ENCODE peak calls at places on chromosomes 6 and 20, in ten cellular contexts. One of them, this sample, is unnamed.

GRCh38 chr6:164168595-164168994 is 754.1 kb downstream of the QKI start:
- DNase-seq in NB4: no peak
- DNase-seq in mucosa of descending colon: no peak
- DNase-seq in Peyer's patch: no peak
- DNase-seq in suprapubic skin: no peak
- DNase-seq in sigmoid colon: no peak
- DNase-seq in HL-60: no peak
- DNase-seq in heart left ventricle: no peak
- DNase-seq in cardiac fibroblast: peak; percentile 27
- DNase-seq in HCT116: no peak
- DNase-seq in this sample: no peak

GRCh38 chr6:149242883-149243282 is 74.6 kb upstream of the TAB2 start:
- DNase-seq in NB4: no peak
- DNase-seq in mucosa of descending colon: no peak
- DNase-seq in Peyer's patch: no peak
- DNase-seq in suprapubic skin: no peak
- DNase-seq in sigmoid colon: no peak
- DNase-seq in HL-60: no peak
- DNase-seq in heart left ventricle: no peak
- DNase-seq in cardiac fibroblast: peak; percentile 22
- DNase-seq in HCT116: no peak
- DNase-seq in this sample: no peak

GRCh38 chr20:42378826-42379225 is 760.6 kb upstream of the CHD6 start:
- DNase-seq in NB4: no peak
- DNase-seq in mucosa of descending colon: no peak
- DNase-seq in Peyer's patch: no peak
- DNase-seq in suprapubic skin: no peak
- DNase-seq in sigmoid colon: no peak
- DNase-seq in HL-60: no peak
- DNase-seq in heart left ventricle: no peak
- DNase-seq in cardiac fibroblast: no peak
- DNase-seq in HCT116: no peak
- DNase-seq in this sample: no peak

GRCh38 chr20:13060327-13060726 is 51.6 kb downstream of the SPTLC3 start:
- DNase-seq in NB4: no peak
- DNase-seq in mucosa of descending colon: no peak
- DNase-seq in Peyer's patch: no peak
- DNase-seq in suprapubic skin: no peak
- DNase-seq in sigmoid colon: no peak
- DNase-seq in HL-60: no peak
- DNase-seq in heart left ventricle: no peak
- DNase-seq in cardiac fibroblast: no peak
- DNase-seq in HCT116: no peak
- DNase-seq in this sample: no peak

GRCh38 chr6:89597988-89598387 is 40.6 kb downstream of the LYRM2 start:
- DNase-seq in NB4: peak; percentile 73
- DNase-seq in mucosa of descending colon: no peak
- DNase-seq in Peyer's patch: no peak
- DNase-seq in suprapubic skin: no peak
- DNase-seq in sigmoid colon: no peak
- DNase-seq in HL-60: peak; percentile 19
- DNase-seq in heart left ventricle: no peak
- DNase-seq in cardiac fibroblast: peak; percentile 56
- DNase-seq in HCT116: no peak
- DNase-seq in this sample: peak; percentile 49

GRCh38 chr6:68777956-68778355 is 142.9 kb downstream of the ADGRB3 start:
- DNase-seq in NB4: no peak
- DNase-seq in mucosa of descending colon: no peak
- DNase-seq in Peyer's patch: no peak
- DNase-seq in suprapubic skin: no peak
- DNase-seq in sigmoid colon: no peak
- DNase-seq in HL-60: no peak
- DNase-seq in heart left ventricle: peak; percentile 46
- DNase-seq in cardiac fibroblast: peak; percentile 85
- DNase-seq in HCT116: no peak
- DNase-seq in this sample: peak; percentile 62

GRCh38 chr20:14337400-14338171 is at the start of gene FLRT3:
- DNase-seq in NB4: peak; percentile 77
- DNase-seq in mucosa of descending colon: peak; percentile 47
- DNase-seq in Peyer's patch: no peak
- DNase-seq in suprapubic skin: no peak
- DNase-seq in sigmoid colon: peak; percentile 88
- DNase-seq in HL-60: peak; percentile 66
- DNase-seq in heart left ventricle: peak; percentile 66
- DNase-seq in cardiac fibroblast: peak; percentile 86
- DNase-seq in HCT116: peak; percentile 83
- DNase-seq in this sample: peak; percentile 96

GRCh38 chr20:46084805-46085792 is 4.7 kb downstream of the NCOA5 start:
- DNase-seq in NB4: peak; percentile 24
- DNase-seq in mucosa of descending colon: no peak
- DNase-seq in Peyer's patch: no peak
- DNase-seq in suprapubic skin: no peak
- DNase-seq in sigmoid colon: no peak
- DNase-seq in HL-60: no peak
- DNase-seq in heart left ventricle: no peak
- DNase-seq in cardiac fibroblast: peak; percentile 50
- DNase-seq in HCT116: no peak
- DNase-seq in this sample: peak; percentile 68

GRCh38 chr20:48180637-48181036 is 395.4 kb upstream of the SULF2 start:
- DNase-seq in NB4: no peak
- DNase-seq in mucosa of descending colon: no peak
- DNase-seq in Peyer's patch: no peak
- DNase-seq in suprapubic skin: no peak
- DNase-seq in sigmoid colon: no peak
- DNase-seq in HL-60: no peak
- DNase-seq in heart left ventricle: no peak
- DNase-seq in cardiac fibroblast: no peak
- DNase-seq in HCT116: no peak
- DNase-seq in this sample: no peak

GRCh38 chr6:75283907-75284284 is 696 bp downstream of the TMEM30A start:
- DNase-seq in NB4: peak; percentile 33
- DNase-seq in mucosa of descending colon: no peak
- DNase-seq in Peyer's patch: peak; percentile 24
- DNase-seq in suprapubic skin: no peak
- DNase-seq in sigmoid colon: no peak
- DNase-seq in HL-60: peak; percentile 30
- DNase-seq in heart left ventricle: no peak
- DNase-seq in cardiac fibroblast: no peak
- DNase-seq in HCT116: no peak
- DNase-seq in this sample: no peak

GRCh38 chr6:26175428-26176181 is 88.4 kb downstream of the HFE start:
- DNase-seq in NB4: peak; percentile 89
- DNase-seq in mucosa of descending colon: no peak
- DNase-seq in Peyer's patch: peak; percentile 37
- DNase-seq in suprapubic skin: no peak
- DNase-seq in sigmoid colon: no peak
- DNase-seq in HL-60: peak; percentile 78
- DNase-seq in heart left ventricle: no peak
- DNase-seq in cardiac fibroblast: peak; percentile 88
- DNase-seq in HCT116: no peak
- DNase-seq in this sample: peak; percentile 80

GRCh38 chr6:111013144-111013905 is 31.5 kb downstream of the RPF2 start:
- DNase-seq in NB4: no peak
- DNase-seq in mucosa of descending colon: no peak
- DNase-seq in Peyer's patch: no peak
- DNase-seq in suprapubic skin: no peak
- DNase-seq in sigmoid colon: no peak
- DNase-seq in HL-60: no peak
- DNase-seq in heart left ventricle: no peak
- DNase-seq in cardiac fibroblast: no peak
- DNase-seq in HCT116: no peak
- DNase-seq in this sample: no peak

GRCh38 chr6:74073429-74073828 is 377.4 kb downstream of the CD109 start:
- DNase-seq in NB4: no peak
- DNase-seq in mucosa of descending colon: no peak
- DNase-seq in Peyer's patch: no peak
- DNase-seq in suprapubic skin: no peak
- DNase-seq in sigmoid colon: no peak
- DNase-seq in HL-60: no peak
- DNase-seq in heart left ventricle: no peak
- DNase-seq in cardiac fibroblast: peak; percentile 54
- DNase-seq in HCT116: peak; percentile 19
- DNase-seq in this sample: peak; percentile 91

GRCh38 chr6:52495859-52496396 is 75.8 kb downstream of the EFHC1 start:
- DNase-seq in NB4: no peak
- DNase-seq in mucosa of descending colon: no peak
- DNase-seq in Peyer's patch: no peak
- DNase-seq in suprapubic skin: no peak
- DNase-seq in sigmoid colon: no peak
- DNase-seq in HL-60: no peak
- DNase-seq in heart left ventricle: no peak
- DNase-seq in cardiac fibroblast: peak; percentile 22
- DNase-seq in HCT116: no peak
- DNase-seq in this sample: no peak

GRCh38 chr6:43508481-43509141 is 1.5 kb downstream of the LRRC73 start:
- DNase-seq in NB4: no peak
- DNase-seq in mucosa of descending colon: no peak
- DNase-seq in Peyer's patch: no peak
- DNase-seq in suprapubic skin: no peak
- DNase-seq in sigmoid colon: no peak
- DNase-seq in HL-60: no peak
- DNase-seq in heart left ventricle: no peak
- DNase-seq in cardiac fibroblast: no peak
- DNase-seq in HCT116: no peak
- DNase-seq in this sample: no peak
- H3K4me3 ChIP-seq in NB4: no peak overlapping the region
- H3K4me3 ChIP-seq in mucosa of descending colon: no peak overlapping the region
- H3K4me3 ChIP-seq in Peyer's patch: peak overlapping the region; percentile 74
- H3K4me3 ChIP-seq in suprapubic skin: peak overlapping the region; percentile 94
- H3K4me3 ChIP-seq in sigmoid colon: no peak overlapping the region
- H3K4me3 ChIP-seq in HL-60: no peak overlapping the region
- H3K4me3 ChIP-seq in heart left ventricle: no peak overlapping the region
- H3K4me3 ChIP-seq in cardiac fibroblast: no peak overlapping the region
- H3K4me3 ChIP-seq in HCT116: no peak overlapping the region
- H3K4me3 ChIP-seq in this sample: no peak overlapping the region

GRCh38 chr6:12504325-12504966 is 212.1 kb upstream of the PHACTR1 start:
- DNase-seq in NB4: peak; percentile 42
- DNase-seq in mucosa of descending colon: no peak
- DNase-seq in Peyer's patch: no peak
- DNase-seq in suprapubic skin: no peak
- DNase-seq in sigmoid colon: no peak
- DNase-seq in HL-60: peak; percentile 10
- DNase-seq in heart left ventricle: no peak
- DNase-seq in cardiac fibroblast: peak; percentile 47
- DNase-seq in HCT116: peak; percentile 48
- DNase-seq in this sample: peak; percentile 41
- TF ChIP-seq CTCF in NB4: peak; percentile 69
- TF ChIP-seq CTCF in mucosa of descending colon: peak; percentile 17
- TF ChIP-seq CTCF in Peyer's patch: no peak
- TF ChIP-seq CTCF in suprapubic skin: peak; percentile 9
- TF ChIP-seq CTCF in sigmoid colon: peak; percentile 6
- TF ChIP-seq CTCF in HL-60: peak; percentile 60
- TF ChIP-seq CTCF in heart left ventricle: peak; percentile 24
- TF ChIP-seq CTCF in cardiac fibroblast: peak; percentile 69
- TF ChIP-seq CTCF in HCT116: peak; percentile 39
- TF ChIP-seq CTCF in this sample: peak; percentile 67

GRCh38 chr6:154277578-154278128 is 79.0 kb downstream of the IPCEF1 start:
- DNase-seq in NB4: no peak
- DNase-seq in mucosa of descending colon: no peak
- DNase-seq in Peyer's patch: no peak
- DNase-seq in suprapubic skin: no peak
- DNase-seq in sigmoid colon: no peak
- DNase-seq in HL-60: no peak
- DNase-seq in heart left ventricle: no peak
- DNase-seq in cardiac fibroblast: no peak
- DNase-seq in HCT116: no peak
- DNase-seq in this sample: no peak
- H3K4me3 ChIP-seq in NB4: no peak overlapping the region
- H3K4me3 ChIP-seq in mucosa of descending colon: no peak overlapping the region
- H3K4me3 ChIP-seq in Peyer's patch: no peak overlapping the region
- H3K4me3 ChIP-seq in suprapubic skin: no peak overlapping the region
- H3K4me3 ChIP-seq in sigmoid colon: no peak overlapping the region
- H3K4me3 ChIP-seq in HL-60: no peak overlapping the region
- H3K4me3 ChIP-seq in heart left ventricle: no peak overlapping the region
- H3K4me3 ChIP-seq in cardiac fibroblast: no peak overlapping the region
- H3K4me3 ChIP-seq in HCT116: no peak overlapping the region
- H3K4me3 ChIP-seq in this sample: peak overlapping the region; percentile 36

DNA sequence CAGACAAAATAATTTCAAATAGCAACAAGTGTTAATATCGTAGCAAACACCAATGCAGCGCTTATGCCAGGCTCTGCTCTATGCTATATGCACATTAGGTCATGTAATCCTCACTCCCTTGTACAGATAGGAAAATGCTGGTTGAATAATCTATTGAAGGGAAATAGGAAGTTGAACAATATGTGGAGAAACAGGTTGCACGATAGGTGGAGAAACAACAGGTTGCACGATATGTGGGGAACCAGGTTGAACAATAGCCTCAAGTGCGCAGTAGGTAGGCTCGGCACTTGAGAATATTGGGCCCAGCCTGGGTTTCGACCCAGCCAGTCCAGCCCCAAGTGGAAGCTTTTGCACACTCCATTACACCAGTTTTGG is 91.1 kb upstream of the SIRPA start:
- DNase-seq in NB4: no peak
- DNase-seq in mucosa of descending colon: no peak
- DNase-seq in Peyer's patch: peak; percentile 15
- DNase-seq in suprapubic skin: no peak
- DNase-seq in sigmoid colon: no peak
- DNase-seq in HL-60: no peak
- DNase-seq in heart left ventricle: no peak
- DNase-seq in cardiac fibroblast: no peak
- DNase-seq in HCT116: no peak
- DNase-seq in this sample: no peak
- TF ChIP-seq CTCF in NB4: no peak
- TF ChIP-seq CTCF in mucosa of descending colon: no peak
- TF ChIP-seq CTCF in Peyer's patch: no peak
- TF ChIP-seq CTCF in suprapubic skin: no peak
- TF ChIP-seq CTCF in sigmoid colon: no peak
- TF ChIP-seq CTCF in HL-60: no peak
- TF ChIP-seq CTCF in heart left ventricle: no peak
- TF ChIP-seq CTCF in cardiac fibroblast: no peak
- TF ChIP-seq CTCF in HCT116: no peak
- TF ChIP-seq CTCF in this sample: no peak

This sample was measured in fibroblast of mammary gland.